ENCODE peak calls at places on chromosomes 2 and 18, in seven cellular contexts. W is HepG2, E is A549, I is H1, O is HCT116, P is endothelial cell of umbilical vein, M is K562. D is an unnamed sample.

GRCh38 chr2:175889557-175890355 is 112.3 kb downstream of the LNPK start:
- DNase-seq in P (no peak), M (no peak), I (no peak), E (no peak), W (no peak), O (no peak), D (no peak)

GRCh38 chr18:79791141-79791972 is 6.4 kb upstream of the KCNG2 start:
- DNase-seq in O (no peak), E (peak), P (no peak), I (no peak), M (no peak), W (peak), D (peak)

GRCh38 chr18:62131305-62131909 is 55.4 kb downstream of the PIGN start:
- DNase-seq in I (peak), P (peak), O (peak), W (peak), M (peak), E (peak), D (peak)

GRCh38 chr2:233769260-233769659 is 8.9 kb upstream of the MROH2A start:
- DNase-seq in P (no peak), O (no peak), E (no peak), W (no peak), I (no peak), M (no peak), D (no peak)

GRCh38 chr18:74378179-74378682 is 62.6 kb downstream of the C18orf63 start:
- DNase-seq in W (no peak), M (no peak), I (peak), O (no peak), P (no peak), E (no peak), D (peak)

GRCh38 chr18:62716679-62717058 is 1.3 kb downstream of the PHLPP1 start:
- DNase-seq in E (peak), W (no peak), O (no peak), P (peak), M (peak), I (peak), D (peak)

GRCh38 chr18:79068946-79069791 is at the start of gene ATP9B:
- DNase-seq in P (peak), W (peak), M (peak), E (peak), I (peak), O (peak), D (peak)

GRCh38 chr2:102736174-102736606 is 25.6 kb upstream of the TMEM182 start:
- DNase-seq in O (no peak), P (no peak), M (peak), I (no peak), W (peak), E (peak), D (no peak)

GRCh38 chr18:46756559-46757201 is at the start of gene ST8SIA5:
- DNase-seq in W (no peak), M (no peak), E (no peak), O (no peak), P (no peak), I (peak), D (no peak)

GRCh38 chr2:202883987-202884675 is 12.6 kb upstream of the ICA1L start:
- DNase-seq in O (no peak), M (peak), I (no peak), P (peak), W (no peak), E (no peak), D (peak)

GRCh38 chr2:215556979-215557378 is 121.1 kb upstream of the FN1 start:
- DNase-seq in P (no peak), E (no peak), W (no peak), M (peak), I (no peak), O (no peak), D (peak)

GRCh38 chr2:191036365-191036764 is 22.4 kb upstream of the STAT1 start:
- DNase-seq in I (no peak), O (no peak), P (peak), E (no peak), M (no peak), W (no peak), D (no peak)

GRCh38 chr2:109209412-109209811 is 80.4 kb downstream of the SH3RF3 start:
- DNase-seq in W (no peak), M (no peak), O (no peak), E (no peak), P (peak), I (no peak), D (no peak)

GRCh38 chr2:232781765-232782164 is 5.4 kb upstream of the KCNJ13 start:
- DNase-seq in W (peak), O (no peak), M (no peak), I (no peak), E (peak), P (peak), D (peak)

GRCh38 chr2:101893676-101894381 is 97.9 kb upstream of the IL1R2 start:
- DNase-seq in M (no peak), E (no peak), I (peak), O (no peak), P (no peak), W (no peak), D (no peak)

GRCh38 chr2:172085460-172086159 is at the start of gene DLX1:
- DNase-seq in O (no peak), M (no peak), W (no peak), E (peak), P (no peak), I (peak), D (no peak)

GRCh38 chr2:234496835-234497591 is at the start of gene ARL4C:
- DNase-seq in E (no peak), M (peak), O (no peak), I (peak), P (peak), W (peak), D (no peak)

GRCh38 chr18:25349131-25349925 is 2.6 kb downstream of the ZNF521 start:
- DNase-seq in I (peak), P (peak), M (no peak), W (no peak), O (no peak), E (no peak), D (no peak)

GRCh38 chr18:79511271-79511670 is 115.5 kb downstream of the NFATC1 start:
- DNase-seq in O (no peak), P (no peak), E (no peak), W (no peak), M (no peak), I (no peak), D (no peak)

GRCh38 chr2:222902660-222903059 is 41.8 kb downstream of the ACSL3 start:
- DNase-seq in E (no peak), O (no peak), P (no peak), W (no peak), M (no peak), I (no peak), D (no peak)

GRCh38 chr2:180656455-180656847 is 324.0 kb upstream of the UBE2E3 start:
- DNase-seq in W (peak), I (no peak), O (peak), M (no peak), E (peak), P (no peak), D (no peak)

GRCh38 chr2:143685439-143686078 is 556.3 kb downstream of the ARHGAP15 start:
- DNase-seq in E (no peak), M (no peak), P (no peak), I (no peak), W (no peak), O (no peak), D (no peak)

GRCh38 chr2:19635951-19636505 is 265.8 kb downstream of the TTC32 start:
- DNase-seq in O (no peak), P (no peak), W (no peak), E (no peak), I (no peak), M (no peak), D (no peak)

GRCh38 chr2:102782916-102783315 is 21.1 kb downstream of the TMEM182 start:
- DNase-seq in P (no peak), E (no peak), W (no peak), M (no peak), O (no peak), I (no peak), D (no peak)

GRCh38 chr2:172953970-172954852 is 121.4 kb upstream of the MAP3K20 start:
- DNase-seq in I (no peak), P (no peak), M (no peak), O (no peak), E (no peak), W (no peak), D (no peak)

GRCh38 chr18:28511421-28511821 is 334.5 kb upstream of the CDH2 start:
- DNase-seq in O (no peak), M (no peak), W (no peak), I (no peak), P (no peak), E (no peak), D (no peak)

GRCh38 chr2:32948266-32948665 is 1.5 kb downstream of the LTBP1 start:
- DNase-seq in M (no peak), P (no peak), E (no peak), W (no peak), I (no peak), O (no peak), D (no peak)

GRCh38 chr2:154452906-154453493 is 245.5 kb upstream of the KCNJ3 start:
- DNase-seq in O (peak), E (no peak), P (peak), W (no peak), I (peak), M (no peak), D (peak)

GRCh38 chr2:119366161-119366648 is 429 bp downstream of the C2orf76 start:
- DNase-seq in M (peak), O (no peak), W (peak), I (no peak), P (no peak), E (no peak), D (peak)

DNA sequence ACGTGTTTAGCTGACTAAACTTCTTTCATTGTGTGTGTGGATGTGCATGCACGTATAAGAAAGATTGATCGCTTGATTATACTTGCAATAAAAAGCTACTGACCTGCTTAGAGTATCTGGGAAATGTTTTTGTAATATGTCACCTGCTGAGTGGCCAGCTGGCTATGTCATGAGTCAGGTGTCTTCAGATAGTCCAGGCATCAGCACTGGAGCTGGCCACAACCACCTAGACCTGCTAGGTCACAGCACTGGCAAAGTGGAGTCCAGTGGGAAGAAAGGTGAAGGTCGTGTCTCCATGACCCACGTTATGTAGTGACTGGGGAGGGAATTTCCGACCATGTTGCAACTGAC is 147.0 kb downstream of the ESCO1 start:
- DNase-seq in P (no peak), I (no peak), E (no peak), M (no peak), O (no peak), W (no peak), D (no peak)
- TF ChIP-seq POLR2A in P (no peak), I (no peak), E (no peak), M (no peak), O (no peak), W (no peak), D (no peak)

DNA sequence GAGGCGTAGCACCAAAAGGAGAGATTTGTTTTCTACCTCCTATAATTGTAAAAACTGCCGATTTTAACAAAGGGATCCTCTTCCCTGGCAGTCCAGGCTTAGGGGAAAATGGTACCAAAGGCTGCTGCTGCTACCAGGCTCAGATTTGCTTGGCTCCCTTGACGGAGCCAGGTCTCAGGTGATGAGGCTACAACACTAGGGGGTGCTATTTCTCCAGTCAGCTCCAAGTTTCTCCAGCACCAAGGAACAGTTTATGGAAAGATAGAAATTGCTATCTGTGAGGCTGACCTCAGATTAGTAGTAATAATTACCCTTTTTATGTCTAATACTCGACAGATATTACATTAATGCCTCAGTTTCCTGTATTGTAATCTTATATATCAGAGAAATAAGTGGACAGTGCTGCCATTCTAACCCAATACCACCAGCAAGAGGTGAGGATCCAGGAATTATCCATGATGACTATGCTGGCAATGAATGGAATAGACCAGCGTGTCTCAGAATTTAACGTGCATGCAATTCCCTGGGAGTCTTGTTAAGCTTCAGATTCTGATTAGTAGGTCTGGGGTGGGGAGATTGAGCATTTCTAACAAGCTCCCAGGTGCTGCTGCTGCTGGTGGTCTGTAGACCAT is 111.3 kb downstream of the ESCO1 start:
- DNase-seq in I (peak), M (peak), W (peak), P (peak), O (peak), E (peak), D (peak)
- TF ChIP-seq MAX in I (no peak), M (no peak), W (no peak), P (no peak), O (no peak), E (no peak), D (no peak)

DNA sequence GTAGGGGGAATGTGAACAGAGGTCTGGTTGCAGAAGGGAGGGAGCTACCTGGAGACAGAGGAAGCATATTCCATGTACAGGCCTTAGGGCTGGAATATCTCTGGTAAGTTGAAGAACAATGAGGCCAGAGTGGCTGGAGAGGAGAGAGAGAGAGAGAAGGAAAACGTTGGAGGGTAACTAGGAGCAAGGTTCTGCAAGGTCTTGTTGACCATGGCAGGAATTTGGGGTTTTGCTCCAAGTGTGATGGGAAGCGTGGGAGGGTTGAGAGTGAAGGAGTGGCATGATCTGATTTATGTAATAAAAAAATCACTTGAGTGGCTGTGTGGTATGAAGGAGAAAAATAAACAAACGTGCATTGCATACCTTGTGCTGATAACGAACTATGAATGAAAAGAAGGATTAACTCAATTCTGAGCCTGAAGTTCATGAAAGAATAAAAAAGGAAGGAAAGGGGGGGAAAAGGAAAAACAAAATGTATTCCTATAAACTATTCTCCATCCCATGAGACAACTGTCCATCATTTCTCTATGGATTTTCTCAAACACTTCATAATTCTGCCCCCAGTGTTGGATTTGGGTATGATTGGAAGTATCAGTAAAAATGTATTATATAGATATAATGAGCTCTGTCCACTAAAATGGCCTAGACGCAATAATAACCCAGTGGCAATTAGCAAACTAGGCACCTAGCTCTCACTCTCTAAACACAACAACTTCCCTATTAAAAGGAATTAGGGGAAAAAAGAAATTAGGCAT is 59.7 kb upstream of the PMAIP1 start:
- DNase-seq in M (no peak), W (no peak), E (peak), O (no peak), P (no peak), I (no peak), D (no peak)
- TF ChIP-seq CTCF in M (no peak), W (no peak), E (no peak), O (peak), P (no peak), I (no peak), D (no peak)

DNA sequence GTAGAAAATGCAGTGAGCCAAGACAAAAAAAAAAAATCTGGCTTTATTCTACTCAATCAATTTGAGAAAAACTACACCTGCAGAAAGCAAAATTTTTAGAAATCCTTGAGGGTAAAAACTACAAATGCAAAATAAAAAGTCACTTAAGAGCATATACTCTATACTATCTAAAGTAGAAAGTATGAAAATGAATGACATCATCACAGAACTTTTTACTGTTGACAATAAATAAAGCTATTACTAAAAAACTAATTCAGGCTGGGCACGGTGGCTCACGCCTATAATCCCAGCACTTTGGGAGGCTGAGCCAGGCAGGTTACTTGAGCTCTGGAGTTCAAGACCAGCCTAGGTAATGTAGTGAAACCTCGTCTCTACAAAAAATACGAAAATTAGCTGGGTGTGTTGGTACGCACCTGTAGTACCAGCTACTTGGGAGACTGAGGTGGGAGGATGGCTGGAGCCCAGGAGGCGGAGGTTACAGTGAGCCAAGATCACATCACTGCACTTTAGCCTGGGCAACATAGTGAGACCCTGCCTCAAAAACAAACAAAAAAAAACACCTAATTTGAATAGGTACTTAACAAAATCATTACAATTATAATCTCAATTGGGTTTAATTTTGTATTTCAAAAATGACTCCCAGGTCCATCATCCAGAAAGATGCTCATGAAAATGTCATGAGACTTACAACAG is 7.6 kb downstream of the NFU1 start:
- DNase-seq in M (no peak), E (no peak), W (no peak), I (peak), P (no peak), O (no peak), D (no peak)
- TF ChIP-seq POLR2A in M (no peak), E (no peak), W (no peak), I (no peak), P (no peak), O (no peak), D (no peak)

GRCh38 chr2:8103085-8103708 is 578.7 kb upstream of the ID2 start:
- DNase-seq in E (peak), M (no peak), P (no peak), I (no peak), O (no peak), W (peak), D (no peak)
- TF ChIP-seq MAX in E (peak), M (no peak), P (no peak), I (no peak), O (no peak), W (peak), D (no peak)

GRCh38 chr2:138486347-138487198 is 15.0 kb upstream of the SPOPL start:
- DNase-seq in E (no peak), O (no peak), M (no peak), P (no peak), W (no peak), I (no peak), D (peak)
- TF ChIP-seq CTCF in E (no peak), O (no peak), M (peak), P (no peak), W (peak), I (peak), D (peak)

DNA sequence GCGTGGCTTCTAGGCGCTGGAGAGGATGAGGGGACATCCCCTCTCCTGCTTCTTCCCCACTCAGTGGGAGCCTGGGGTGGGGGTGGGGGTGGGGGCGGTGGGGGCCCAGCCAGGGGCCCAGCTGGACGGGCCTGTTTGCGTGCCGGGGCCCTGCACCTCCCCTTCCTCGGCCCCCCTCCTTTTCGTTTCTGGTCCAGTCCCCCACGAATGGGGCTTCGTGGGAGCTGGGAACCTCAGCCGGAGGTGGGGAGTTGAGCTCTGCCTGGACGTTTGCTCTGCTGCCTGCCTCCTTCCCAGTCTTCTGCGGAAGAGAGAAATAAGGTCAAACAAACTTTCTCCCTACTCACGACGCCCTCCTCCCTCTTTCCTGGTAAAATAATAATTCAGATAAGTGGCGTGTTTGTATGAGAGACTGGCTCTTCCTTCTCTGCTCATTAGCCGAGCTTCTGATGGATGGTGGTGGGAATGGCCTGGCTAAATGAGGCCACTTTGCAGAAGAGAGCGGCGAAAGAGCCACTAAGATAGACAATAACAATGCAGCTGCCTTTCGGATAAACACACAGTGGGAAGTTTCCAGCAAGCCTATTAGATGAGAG is 782 bp downstream of the MTA3 start:
- DNase-seq in W (peak), E (peak), O (no peak), I (no peak), P (peak), M (peak), D (peak)
- TF ChIP-seq POLR2A in W (no peak), E (no peak), O (no peak), I (no peak), P (no peak), M (no peak), D (no peak)

GRCh38 chr2:47311764-47312503 is 91.0 kb upstream of the MSH2 start:
- DNase-seq in P (no peak), W (no peak), E (no peak), I (no peak), M (no peak), O (no peak), D (no peak)

GRCh38 chr2:47310801-47311560 is 92.0 kb upstream of the MSH2 start:
- DNase-seq in O (no peak), E (no peak), I (no peak), M (no peak), P (no peak), W (peak), D (no peak)

GRCh38 chr2:47309952-47310800 is 92.8 kb upstream of the MSH2 start:
- DNase-seq in E (no peak), P (no peak), I (no peak), O (no peak), W (peak), M (peak), D (peak)

GRCh38 chr2:47307066-47307465 is 95.9 kb upstream of the MSH2 start:
- DNase-seq in O (no peak), M (no peak), I (no peak), W (no peak), P (peak), E (no peak), D (no peak)

DNA sequence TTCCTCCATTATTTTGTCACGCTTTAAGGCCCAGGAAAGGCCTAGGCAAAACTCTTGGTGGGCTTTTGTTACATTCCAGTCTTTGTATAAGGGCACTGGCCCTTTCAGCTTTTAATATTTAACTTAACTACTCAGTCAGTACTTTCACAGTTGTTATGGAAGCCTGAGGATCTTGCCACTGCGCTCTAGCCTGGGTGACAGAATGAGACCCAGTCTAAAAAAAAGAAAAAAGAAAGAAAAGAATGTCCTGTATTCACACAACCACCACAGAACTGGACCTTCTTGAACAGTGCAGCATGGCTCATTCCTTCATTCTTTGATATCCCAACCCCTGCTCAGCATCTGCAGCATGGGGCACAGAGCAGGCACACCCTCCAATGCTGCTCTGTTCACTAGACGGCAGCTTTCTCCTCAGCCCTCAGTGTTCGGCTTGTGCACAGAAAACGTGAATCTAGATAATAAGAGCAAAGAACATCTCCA is 93.4 kb upstream of the MSH2 start:
- DNase-seq in P (no peak), E (no peak), O (no peak), M (no peak), W (peak), I (no peak), D (no peak)
- TF ChIP-seq MAX in P (no peak), E (no peak), O (no peak), M (no peak), W (no peak), I (no peak), D (no peak)

D was measured in NB4.